ENCODE peak calls at places on chromosome 4, in six cellular contexts. V, Z, K, G, R and H are unnamed samples.

GRCh38 chr4:176262243-176262642 is 6.8 kb downstream of the ASB5 start:
- DNase-seq in G (no peak), K (no peak), Z (no peak), V (no peak), R (no peak), H (no peak)

GRCh38 chr4:16779028-16779675 is 119.3 kb downstream of the LDB2 start:
- DNase-seq in R (peak), Z (peak), K (peak), G (no peak), V (no peak), H (no peak)

GRCh38 chr4:473575-474457 is 25.1 kb downstream of the ZNF721 start:
- DNase-seq in Z (peak), R (peak), K (peak), V (peak), G (peak), H (peak)

GRCh38 chr4:32340591-32340990 is 1620.4 kb downstream of the PCDH7 start:
- DNase-seq in V (no peak), Z (no peak), R (no peak), K (no peak), G (no peak), H (no peak)

GRCh38 chr4:104591505-104591904 is 96.8 kb upstream of the CXXC4 start:
- DNase-seq in G (no peak), V (peak), K (no peak), Z (no peak), R (no peak), H (no peak)

GRCh38 chr4:56684320-56684719 is 3.2 kb upstream of the HOPX start:
- DNase-seq in G (no peak), Z (peak), K (peak), V (no peak), R (peak), H (no peak)

GRCh38 chr4:42654606-42655005 is 2.3 kb downstream of the ATP8A1 start:
- DNase-seq in Z (peak), K (peak), R (peak), V (no peak), G (no peak), H (peak)

GRCh38 chr4:103915224-103915869 is 195.6 kb upstream of the TACR3 start:
- DNase-seq in K (peak), G (no peak), V (no peak), Z (peak), R (no peak), H (no peak)

GRCh38 chr4:75995727-75996126 is 5.0 kb upstream of the SDAD1 start:
- DNase-seq in R (peak), V (no peak), Z (peak), G (no peak), K (peak), H (no peak)

GRCh38 chr4:158253350-158253980 is 43.2 kb downstream of the TMEM144 start:
- DNase-seq in G (peak), R (peak), Z (peak), K (peak), V (peak), H (peak)

GRCh38 chr4:118280501-118281218 is 72.1 kb downstream of the PRSS12 start:
- DNase-seq in Z (peak), V (peak), G (no peak), K (peak), R (no peak), H (peak)

GRCh38 chr4:128347930-128348660 is 60.5 kb upstream of the PGRMC2 start:
- DNase-seq in R (no peak), Z (peak), V (no peak), G (no peak), K (no peak), H (no peak)

GRCh38 chr4:27267435-27268355 is 407.1 kb downstream of the STIM2 start:
- DNase-seq in G (no peak), V (no peak), K (no peak), Z (no peak), R (no peak), H (no peak)

GRCh38 chr4:174217273-174218126 is 66.0 kb downstream of the FBXO8 start:
- DNase-seq in G (no peak), R (no peak), V (peak), K (peak), Z (peak), H (no peak)

GRCh38 chr4:150401083-150401687 is 180.8 kb upstream of the MAB21L2 start:
- DNase-seq in R (no peak), Z (no peak), V (no peak), K (no peak), G (no peak), H (no peak)

GRCh38 chr4:183249854-183250253 is 70.2 kb downstream of the CLDN22 start:
- DNase-seq in Z (peak), K (peak), G (no peak), V (no peak), R (no peak), H (no peak)

GRCh38 chr4:65669008-65669971 is 999 bp downstream of the EPHA5 start:
- DNase-seq in V (peak), K (peak), G (no peak), Z (peak), R (no peak), H (no peak)

GRCh38 chr4:7000421-7001176 is 42.6 kb upstream of the TADA2B start:
- DNase-seq in V (no peak), Z (no peak), K (no peak), G (no peak), R (no peak), H (no peak)

GRCh38 chr4:40241936-40242590 is 45.2 kb downstream of the RHOH start:
- DNase-seq in Z (peak), V (no peak), K (no peak), R (no peak), G (no peak), H (no peak)

GRCh38 chr4:38310446-38311043 is 350.3 kb downstream of the PTTG2 start:
- DNase-seq in R (peak), Z (no peak), V (no peak), G (peak), K (peak), H (no peak)

GRCh38 chr4:41990029-41990382 is 324 bp upstream of the SLC30A9 start:
- DNase-seq in Z (no peak), R (no peak), K (no peak), G (no peak), V (no peak), H (no peak)

GRCh38 chr4:169658970-169659735 is 38.8 kb downstream of the CLCN3 start:
- DNase-seq in R (no peak), Z (no peak), G (no peak), K (no peak), V (no peak), H (no peak)

GRCh38 chr4:188372051-188372450 is 232.8 kb downstream of the TRIML1 start:
- DNase-seq in R (no peak), Z (peak), V (no peak), K (peak), G (no peak), H (no peak)

GRCh38 chr4:137861682-137862081 is 329.4 kb upstream of the PCDH18 start:
- DNase-seq in V (no peak), K (peak), G (no peak), R (peak), Z (peak), H (no peak)

GRCh38 chr4:29805245-29805644 is 914.9 kb upstream of the PCDH7 start:
- DNase-seq in G (no peak), V (peak), R (no peak), Z (no peak), K (no peak), H (no peak)

GRCh38 chr4:36351082-36351666 is 69.8 kb downstream of the DTHD1 start:
- DNase-seq in V (peak), K (peak), G (peak), R (peak), Z (no peak), H (peak)

GRCh38 chr4:105207386-105207785 is 60.7 kb downstream of the TET2 start:
- DNase-seq in K (no peak), Z (no peak), G (no peak), R (no peak), V (no peak), H (no peak)

GRCh38 chr4:140078366-140078765 is 75.6 kb downstream of the MAML3 start:
- DNase-seq in R (peak), V (peak), K (peak), G (no peak), Z (no peak), H (no peak)

GRCh38 chr4:173333658-173334084 is 487 bp downstream of the HMGB2 start:
- DNase-seq in G (no peak), V (peak), Z (no peak), K (peak), R (peak), H (no peak)

GRCh38 chr4:113311047-113311446 is 261.6 kb downstream of the ANK2 start:
- DNase-seq in K (no peak), R (no peak), Z (no peak), G (no peak), V (no peak), H (no peak)